ENCODE peak calls at places on chromosomes 2 and 18, in nine cellular contexts. One of them, this sample, is unnamed.

GRCh38 chr18:13577091-13577697 is 149.2 kb downstream of the FAM210A start:
- DNase-seq in AG09319: no peak
- DNase-seq in MM.1S: no peak
- DNase-seq in fibroblast of mammary gland: peak; percentile 59
- DNase-seq in H9: no peak
- DNase-seq in retinal pigment epithelial cell: no peak
- DNase-seq in ovary: no peak
- DNase-seq in fibroblast of pulmonary artery: peak; percentile 3
- DNase-seq in GM12865: peak; percentile 92
- DNase-seq in this sample: peak; percentile 74

GRCh38 chr2:45823723-45824206 is 172.3 kb downstream of the PRKCE start:
- DNase-seq in MM.1S: no peak
- DNase-seq in fibroblast of mammary gland: peak; percentile 17
- DNase-seq in H9: no peak
- DNase-seq in GM12865: no peak
- DNase-seq in ovary: no peak
- DNase-seq in retinal pigment epithelial cell: no peak
- DNase-seq in fibroblast of pulmonary artery: no peak
- DNase-seq in AG09319: no peak
- DNase-seq in this sample: no peak

GRCh38 chr2:239991689-239992314 is 33.3 kb downstream of the NDUFA10 start:
- DNase-seq in GM12865: peak; percentile 56
- DNase-seq in MM.1S: peak; percentile 58
- DNase-seq in retinal pigment epithelial cell: peak; percentile 18
- DNase-seq in AG09319: peak; percentile 14
- DNase-seq in fibroblast of mammary gland: peak; percentile 73
- DNase-seq in H9: no peak
- DNase-seq in ovary: no peak
- DNase-seq in fibroblast of pulmonary artery: peak; percentile 79
- DNase-seq in this sample: peak; percentile 50

GRCh38 chr2:12881952-12882351 is 165.2 kb downstream of the TRIB2 start:
- DNase-seq in MM.1S: no peak
- DNase-seq in GM12865: no peak
- DNase-seq in retinal pigment epithelial cell: no peak
- DNase-seq in ovary: no peak
- DNase-seq in fibroblast of pulmonary artery: no peak
- DNase-seq in AG09319: no peak
- DNase-seq in fibroblast of mammary gland: no peak
- DNase-seq in H9: no peak
- DNase-seq in this sample: no peak

GRCh38 chr2:130762031-130762909 is 6.9 kb downstream of the AMER3 start:
- DNase-seq in MM.1S: no peak
- DNase-seq in retinal pigment epithelial cell: no peak
- DNase-seq in H9: no peak
- DNase-seq in GM12865: no peak
- DNase-seq in fibroblast of mammary gland: no peak
- DNase-seq in fibroblast of pulmonary artery: no peak
- DNase-seq in AG09319: no peak
- DNase-seq in ovary: no peak
- DNase-seq in this sample: no peak

GRCh38 chr18:35635171-35635570 is 53.6 kb downstream of the GALNT1 start:
- DNase-seq in ovary: no peak
- DNase-seq in retinal pigment epithelial cell: peak; percentile 32
- DNase-seq in MM.1S: no peak
- DNase-seq in GM12865: no peak
- DNase-seq in AG09319: no peak
- DNase-seq in H9: no peak
- DNase-seq in fibroblast of mammary gland: peak; percentile 82
- DNase-seq in fibroblast of pulmonary artery: no peak
- DNase-seq in this sample: no peak

GRCh38 chr2:160407393-160408204 is 86.0 kb downstream of the RBMS1 start:
- DNase-seq in AG09319: no peak
- DNase-seq in fibroblast of mammary gland: no peak
- DNase-seq in retinal pigment epithelial cell: peak; percentile 45
- DNase-seq in H9: peak; percentile 66
- DNase-seq in GM12865: peak; percentile 46
- DNase-seq in fibroblast of pulmonary artery: peak; percentile 75
- DNase-seq in ovary: peak; percentile 72
- DNase-seq in MM.1S: peak; percentile 56
- DNase-seq in this sample: peak; percentile 55

GRCh38 chr2:239198221-239198620 is 202.6 kb downstream of the HDAC4 start:
- DNase-seq in AG09319: no peak
- DNase-seq in GM12865: no peak
- DNase-seq in H9: no peak
- DNase-seq in retinal pigment epithelial cell: no peak
- DNase-seq in fibroblast of mammary gland: no peak
- DNase-seq in ovary: peak; percentile 59
- DNase-seq in fibroblast of pulmonary artery: no peak
- DNase-seq in MM.1S: no peak
- DNase-seq in this sample: no peak

GRCh38 chr2:177625744-177626655 is 233.4 kb downstream of the AGPS start:
- DNase-seq in ovary: no peak
- DNase-seq in retinal pigment epithelial cell: peak; percentile 79
- DNase-seq in GM12865: peak; percentile 10
- DNase-seq in AG09319: no peak
- DNase-seq in fibroblast of pulmonary artery: no peak
- DNase-seq in fibroblast of mammary gland: no peak
- DNase-seq in H9: peak; percentile 52
- DNase-seq in MM.1S: no peak
- DNase-seq in this sample: no peak

GRCh38 chr2:177616731-177617130 is 224.2 kb downstream of the AGPS start:
- DNase-seq in fibroblast of pulmonary artery: no peak
- DNase-seq in H9: no peak
- DNase-seq in ovary: no peak
- DNase-seq in retinal pigment epithelial cell: no peak
- DNase-seq in AG09319: no peak
- DNase-seq in MM.1S: no peak
- DNase-seq in GM12865: no peak
- DNase-seq in fibroblast of mammary gland: no peak
- DNase-seq in this sample: no peak

GRCh38 chr2:177618270-177619253 is 226.0 kb downstream of the AGPS start:
- DNase-seq in ovary: peak; percentile 93
- DNase-seq in GM12865: peak; percentile 92
- DNase-seq in fibroblast of pulmonary artery: peak; percentile 88
- DNase-seq in retinal pigment epithelial cell: peak; percentile 29
- DNase-seq in AG09319: peak; percentile 43
- DNase-seq in fibroblast of mammary gland: peak; percentile 81
- DNase-seq in H9: peak; percentile 90
- DNase-seq in MM.1S: peak; percentile 92
- DNase-seq in this sample: peak; percentile 85

GRCh38 chr2:177617849-177618248 is 225.3 kb downstream of the AGPS start:
- DNase-seq in ovary: no peak
- DNase-seq in retinal pigment epithelial cell: no peak
- DNase-seq in AG09319: no peak
- DNase-seq in H9: no peak
- DNase-seq in MM.1S: no peak
- DNase-seq in GM12865: no peak
- DNase-seq in fibroblast of pulmonary artery: no peak
- DNase-seq in fibroblast of mammary gland: no peak
- DNase-seq in this sample: no peak

DNA sequence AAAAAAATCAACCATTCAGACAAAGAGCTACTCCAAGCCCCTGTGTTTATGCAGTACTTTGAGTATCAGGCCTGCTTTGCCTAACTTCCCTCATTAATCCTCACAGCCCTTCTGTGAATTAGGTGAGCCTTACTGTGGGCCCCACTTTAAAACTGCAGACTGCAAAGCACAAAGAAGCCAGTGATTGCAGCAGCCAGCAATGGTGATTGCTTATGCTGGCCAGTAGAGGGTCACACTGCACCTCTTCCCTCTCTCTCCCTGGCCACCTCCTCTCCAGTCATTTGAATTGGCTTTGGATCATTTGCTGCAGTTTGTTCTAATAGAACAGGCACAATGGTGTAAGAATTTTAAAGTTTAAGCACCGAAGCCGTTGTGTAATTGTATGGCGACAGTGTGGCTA is 229.9 kb downstream of the AGPS start:
- DNase-seq in MM.1S: no peak
- DNase-seq in fibroblast of mammary gland: no peak
- DNase-seq in AG09319: no peak
- DNase-seq in fibroblast of pulmonary artery: no peak
- DNase-seq in ovary: no peak
- DNase-seq in retinal pigment epithelial cell: no peak
- DNase-seq in H9: peak; percentile 67
- DNase-seq in GM12865: no peak
- DNase-seq in this sample: peak; percentile 21
- TF ChIP-seq CTCF in MM.1S: no peak
- TF ChIP-seq CTCF in fibroblast of mammary gland: no peak
- TF ChIP-seq CTCF in AG09319: no peak
- TF ChIP-seq CTCF in fibroblast of pulmonary artery: no peak
- TF ChIP-seq CTCF in ovary: no peak
- TF ChIP-seq CTCF in retinal pigment epithelial cell: peak; percentile 26
- TF ChIP-seq CTCF in H9: peak; percentile 70
- TF ChIP-seq CTCF in GM12865: no peak
- TF ChIP-seq CTCF in this sample: peak; percentile 54

GRCh38 chr2:167544602-167545001 is 656.3 kb downstream of the XIRP2 start:
- DNase-seq in H9: no peak
- DNase-seq in GM12865: peak; percentile 6
- DNase-seq in ovary: no peak
- DNase-seq in fibroblast of mammary gland: no peak
- DNase-seq in retinal pigment epithelial cell: no peak
- DNase-seq in AG09319: no peak
- DNase-seq in fibroblast of pulmonary artery: no peak
- DNase-seq in MM.1S: no peak
- DNase-seq in this sample: no peak

GRCh38 chr2:167551411-167551810 is 663.1 kb downstream of the XIRP2 start:
- DNase-seq in H9: no peak
- DNase-seq in ovary: no peak
- DNase-seq in fibroblast of pulmonary artery: no peak
- DNase-seq in retinal pigment epithelial cell: no peak
- DNase-seq in MM.1S: no peak
- DNase-seq in AG09319: no peak
- DNase-seq in fibroblast of mammary gland: no peak
- DNase-seq in GM12865: no peak
- DNase-seq in this sample: no peak

GRCh38 chr2:167553635-167554034 is 665.4 kb downstream of the XIRP2 start:
- DNase-seq in GM12865: no peak
- DNase-seq in fibroblast of pulmonary artery: no peak
- DNase-seq in H9: no peak
- DNase-seq in AG09319: no peak
- DNase-seq in ovary: no peak
- DNase-seq in retinal pigment epithelial cell: no peak
- DNase-seq in MM.1S: no peak
- DNase-seq in fibroblast of mammary gland: no peak
- DNase-seq in this sample: no peak

GRCh38 chr2:167548396-167548795 is 660.1 kb downstream of the XIRP2 start:
- DNase-seq in ovary: no peak
- DNase-seq in fibroblast of mammary gland: no peak
- DNase-seq in retinal pigment epithelial cell: no peak
- DNase-seq in AG09319: no peak
- DNase-seq in H9: no peak
- DNase-seq in fibroblast of pulmonary artery: no peak
- DNase-seq in GM12865: no peak
- DNase-seq in MM.1S: no peak
- DNase-seq in this sample: no peak

GRCh38 chr2:167550448-167550847 is 662.2 kb downstream of the XIRP2 start:
- DNase-seq in AG09319: no peak
- DNase-seq in fibroblast of mammary gland: peak; percentile 38
- DNase-seq in H9: no peak
- DNase-seq in fibroblast of pulmonary artery: peak; percentile 44
- DNase-seq in MM.1S: peak; percentile 36
- DNase-seq in ovary: no peak
- DNase-seq in GM12865: peak; percentile 19
- DNase-seq in retinal pigment epithelial cell: no peak
- DNase-seq in this sample: peak; percentile 26
- TF ChIP-seq CTCF in AG09319: peak; percentile 30
- TF ChIP-seq CTCF in fibroblast of mammary gland: peak; percentile 49
- TF ChIP-seq CTCF in H9: peak; percentile 74
- TF ChIP-seq CTCF in fibroblast of pulmonary artery: peak; percentile 59
- TF ChIP-seq CTCF in MM.1S: peak; percentile 57
- TF ChIP-seq CTCF in ovary: no peak
- TF ChIP-seq CTCF in GM12865: peak; percentile 29
- TF ChIP-seq CTCF in retinal pigment epithelial cell: peak; percentile 61
- TF ChIP-seq CTCF in this sample: peak; percentile 35

DNA sequence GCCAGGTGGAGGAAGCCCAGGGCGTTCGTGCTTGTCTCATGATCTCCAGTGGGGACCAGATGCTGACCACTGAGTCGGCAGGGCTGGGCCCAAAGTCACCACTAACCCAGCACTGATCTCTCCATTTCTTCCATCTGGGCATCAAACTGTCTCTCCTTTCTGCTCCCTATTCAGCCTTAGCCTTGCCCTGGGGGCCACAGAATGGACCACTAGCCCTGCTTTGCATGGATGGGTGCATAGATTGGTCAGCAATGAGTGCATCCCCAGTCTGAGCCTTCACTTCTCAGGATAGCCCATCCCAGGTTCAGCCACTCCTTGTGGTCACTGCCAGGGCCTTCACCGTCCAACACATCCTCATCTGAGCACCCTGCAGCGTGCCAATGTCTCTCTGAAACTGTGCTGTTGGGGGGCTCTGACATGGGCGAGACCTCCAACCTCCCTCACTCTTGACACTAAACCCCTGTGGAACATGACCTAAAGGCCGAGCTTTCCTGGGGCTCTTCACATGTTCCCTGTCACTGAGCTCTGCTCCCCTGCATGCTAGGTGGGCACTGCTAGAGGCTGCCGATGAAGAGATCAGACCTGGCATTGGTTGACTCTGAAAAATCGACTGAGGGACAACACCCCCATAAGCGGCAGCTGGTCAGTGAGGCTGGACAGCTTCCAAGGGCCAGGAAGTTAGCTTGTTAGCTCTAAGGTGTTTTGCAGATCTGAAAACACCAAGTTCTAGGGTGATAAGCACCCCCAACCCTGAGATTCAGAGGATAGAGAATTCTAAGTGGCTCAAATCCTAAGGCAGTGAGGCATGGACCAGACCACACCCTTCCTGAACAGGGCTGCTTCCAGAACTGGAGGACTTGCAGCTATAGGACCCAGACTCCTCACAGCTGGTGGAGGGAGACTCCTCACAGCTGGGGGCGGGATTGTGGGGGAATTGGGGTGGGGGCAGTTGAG is 61.7 kb downstream of the HS1BP3 start:
- DNase-seq in retinal pigment epithelial cell: no peak
- DNase-seq in GM12865: no peak
- DNase-seq in MM.1S: no peak
- DNase-seq in AG09319: no peak
- DNase-seq in H9: no peak
- DNase-seq in fibroblast of pulmonary artery: no peak
- DNase-seq in fibroblast of mammary gland: no peak
- DNase-seq in ovary: peak; percentile 24
- DNase-seq in this sample: no peak
- TF ChIP-seq CTCF in retinal pigment epithelial cell: no peak
- TF ChIP-seq CTCF in GM12865: no peak
- TF ChIP-seq CTCF in MM.1S: no peak
- TF ChIP-seq CTCF in AG09319: no peak
- TF ChIP-seq CTCF in H9: no peak
- TF ChIP-seq CTCF in fibroblast of pulmonary artery: no peak
- TF ChIP-seq CTCF in fibroblast of mammary gland: no peak
- TF ChIP-seq CTCF in ovary: no peak
- TF ChIP-seq CTCF in this sample: no peak

GRCh38 chr18:57050314-57050949 is 96.5 kb upstream of the BOD1L2 start:
- DNase-seq in retinal pigment epithelial cell: no peak
- DNase-seq in fibroblast of mammary gland: no peak
- DNase-seq in H9: no peak
- DNase-seq in ovary: no peak
- DNase-seq in MM.1S: no peak
- DNase-seq in AG09319: no peak
- DNase-seq in fibroblast of pulmonary artery: no peak
- DNase-seq in GM12865: no peak
- DNase-seq in this sample: no peak

GRCh38 chr18:57051019-57051418 is 95.9 kb upstream of the BOD1L2 start:
- DNase-seq in retinal pigment epithelial cell: no peak
- DNase-seq in GM12865: no peak
- DNase-seq in MM.1S: no peak
- DNase-seq in fibroblast of pulmonary artery: no peak
- DNase-seq in H9: no peak
- DNase-seq in ovary: no peak
- DNase-seq in fibroblast of mammary gland: no peak
- DNase-seq in AG09319: no peak
- DNase-seq in this sample: no peak

GRCh38 chr18:57051586-57052044 is 95.3 kb upstream of the BOD1L2 start:
- DNase-seq in GM12865: peak; percentile 70
- DNase-seq in H9: no peak
- DNase-seq in AG09319: no peak
- DNase-seq in MM.1S: peak; percentile 82
- DNase-seq in fibroblast of pulmonary artery: no peak
- DNase-seq in ovary: no peak
- DNase-seq in fibroblast of mammary gland: no peak
- DNase-seq in retinal pigment epithelial cell: no peak
- DNase-seq in this sample: peak; percentile 62

GRCh38 chr18:57052759-57053158 is 94.1 kb upstream of the BOD1L2 start:
- DNase-seq in fibroblast of mammary gland: no peak
- DNase-seq in MM.1S: no peak
- DNase-seq in fibroblast of pulmonary artery: no peak
- DNase-seq in H9: no peak
- DNase-seq in GM12865: no peak
- DNase-seq in ovary: no peak
- DNase-seq in retinal pigment epithelial cell: no peak
- DNase-seq in AG09319: no peak
- DNase-seq in this sample: no peak

DNA sequence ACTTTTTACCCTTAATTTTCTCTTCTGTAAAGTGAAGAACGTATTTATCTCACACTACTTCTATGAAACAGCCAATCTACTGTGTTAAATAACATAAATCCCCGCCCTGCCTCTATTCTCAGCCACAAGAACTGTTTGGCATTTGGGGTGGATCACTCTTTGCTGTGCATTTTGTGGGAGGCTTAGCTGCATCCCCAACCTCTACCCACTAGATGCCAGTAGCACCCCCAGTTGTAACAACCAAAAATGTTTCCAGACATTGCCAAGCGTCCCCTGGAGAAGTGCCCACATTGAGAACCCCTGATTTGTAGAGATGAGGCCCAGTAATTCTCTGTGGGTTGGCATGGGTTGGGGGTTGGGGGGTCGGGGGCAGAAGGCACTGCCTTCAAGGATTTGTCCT is 94.7 kb upstream of the BOD1L2 start:
- DNase-seq in ovary: no peak
- DNase-seq in AG09319: no peak
- DNase-seq in MM.1S: peak; percentile 49
- DNase-seq in retinal pigment epithelial cell: no peak
- DNase-seq in fibroblast of mammary gland: no peak
- DNase-seq in H9: no peak
- DNase-seq in GM12865: peak; percentile 56
- DNase-seq in fibroblast of pulmonary artery: no peak
- DNase-seq in this sample: peak; percentile 50
- TF ChIP-seq CTCF in ovary: no peak
- TF ChIP-seq CTCF in AG09319: no peak
- TF ChIP-seq CTCF in MM.1S: peak; percentile 59
- TF ChIP-seq CTCF in retinal pigment epithelial cell: no peak
- TF ChIP-seq CTCF in fibroblast of mammary gland: no peak
- TF ChIP-seq CTCF in H9: peak; percentile 19
- TF ChIP-seq CTCF in GM12865: peak; percentile 47
- TF ChIP-seq CTCF in fibroblast of pulmonary artery: no peak
- TF ChIP-seq CTCF in this sample: peak; percentile 50